ENCODE peak calls at places on chromosomes 3 and 15, in four cellular contexts. U is EH; O is central memory CD4-positive, alpha-beta T cell; S is H7. M is an unnamed sample.

GRCh38 chr15:67107014-67107812 is 41.8 kb downstream of the SMAD3 start:
- DNase-seq in U (peak; percentile 100), O (no peak), S (no peak), M (no peak)

GRCh38 chr15:89167267-89168176 is 53.9 kb downstream of the RLBP1 start:
- DNase-seq in U (peak; percentile 59), O (no peak), S (no peak), M (no peak)

GRCh38 chr3:39286771-39287170 is 6.9 kb upstream of the CX3CR1 start:
- DNase-seq in U (no peak), O (no peak), S (no peak), M (no peak)

GRCh38 chr3:52396907-52397591 is 47.9 kb downstream of the SEMA3G start:
- DNase-seq in U (no peak), O (no peak), S (no peak), M (no peak)

GRCh38 chr15:63495780-63496179 is 8.6 kb upstream of the USP3 start:
- DNase-seq in U (no peak), O (no peak), S (no peak), M (no peak)

GRCh38 chr3:37319784-37320183 is 145.4 kb upstream of the LRRFIP2 start:
- DNase-seq in U (no peak), O (no peak), S (no peak), M (no peak)

GRCh38 chr15:38474155-38474757 is 20.3 kb downstream of the FAM98B start:
- DNase-seq in U (peak; percentile 85), O (peak; percentile 66), S (peak; percentile 44), M (no peak)

GRCh38 chr3:177262396-177262795 is 65.1 kb upstream of the TBL1XR1 start:
- DNase-seq in U (peak; percentile 30), O (no peak), S (peak; percentile 49), M (no peak)

GRCh38 chr3:66353039-66353438 is 132.2 kb downstream of the SLC25A26 start:
- DNase-seq in U (no peak), O (no peak), S (no peak), M (no peak)

M was measured in WTC11.